ENCODE peak calls at places on chromosomes 16 and 17, in six cellular contexts. N is IMR-90, J is H9, C is H1, F is mesenchymal stem cell, W is trophoblast cell. A is an unnamed sample.

GRCh38 chr16:52251495-52251894 is 295.4 kb downstream of the TOX3 start:
- DNase-seq in N (no peak), W (no peak), J (no peak), F (no peak), C (no peak), A (no peak)

GRCh38 chr16:11190585-11191565 is 65.1 kb downstream of the SOCS1 start:
- DNase-seq in J (no peak), W (no peak), F (no peak), C (no peak), N (peak; percentile 62), A (no peak)

GRCh38 chr17:53316988-53317387 is 505.7 kb upstream of the KIF2B start:
- DNase-seq in W (no peak), N (no peak), F (no peak), C (no peak), J (no peak), A (no peak)

GRCh38 chr16:22684282-22685161 is 129.4 kb upstream of the HS3ST2 start:
- DNase-seq in J (no peak), C (no peak), F (no peak), W (no peak), N (peak; percentile 40), A (no peak)

GRCh38 chr16:11079657-11080187 is 135.4 kb downstream of the CLEC16A start:
- DNase-seq in W (peak; percentile 71), C (no peak), J (no peak), N (peak; percentile 98), F (peak; percentile 97), A (no peak)

GRCh38 chr16:85126731-85127662 is 14.7 kb upstream of the CIBAR2 start:
- DNase-seq in C (no peak), F (peak; percentile 89), N (peak; percentile 93), J (no peak), W (no peak), A (peak; percentile 48)

GRCh38 chr16:17166095-17166494 is 304.7 kb downstream of the XYLT1 start:
- DNase-seq in W (no peak), C (no peak), N (peak; percentile 14), J (no peak), F (no peak), A (no peak)

GRCh38 chr16:28310796-28311195 is 18.5 kb downstream of the SBK1 start:
- DNase-seq in F (no peak), W (no peak), N (no peak), J (no peak), C (no peak), A (no peak)

GRCh38 chr16:58114827-58115825 is 14.1 kb downstream of the CFAP20 start:
- DNase-seq in W (no peak), N (peak; percentile 89), C (no peak), F (peak; percentile 99), J (no peak), A (no peak)

GRCh38 chr16:23595246-23595950 is 718 bp downstream of the NDUFAB1 start:
- DNase-seq in J (no peak), N (no peak), W (no peak), C (no peak), F (peak; percentile 29), A (no peak)

GRCh38 chr17:48127371-48128051 is 19.9 kb downstream of the SNX11 start:
- DNase-seq in W (peak; percentile 15), C (no peak), N (no peak), F (peak; percentile 16), J (no peak), A (no peak)

GRCh38 chr17:82282239-82283207 is 9.0 kb upstream of the CSNK1D start:
- DNase-seq in F (no peak), J (no peak), C (no peak), N (no peak), W (no peak), A (no peak)

GRCh38 chr16:62034236-62035114 is 1.8 kb downstream of the CDH8 start:
- DNase-seq in C (no peak), N (no peak), J (peak; percentile 45), W (no peak), F (no peak), A (peak; percentile 49)

GRCh38 chr17:39668141-39668924 is at the start of gene PNMT:
- DNase-seq in W (peak; percentile 73), F (peak; percentile 62), C (no peak), N (peak; percentile 39), J (peak; percentile 81), A (no peak)

GRCh38 chr16:81625544-81626152 is 153.4 kb upstream of the PLCG2 start:
- DNase-seq in F (peak; percentile 68), N (peak; percentile 43), W (no peak), C (no peak), J (no peak), A (no peak)

GRCh38 chr17:77783991-77784820 is 174.3 kb upstream of the TNRC6C start:
- DNase-seq in J (no peak), F (no peak), C (no peak), W (no peak), N (no peak), A (no peak)

DNA sequence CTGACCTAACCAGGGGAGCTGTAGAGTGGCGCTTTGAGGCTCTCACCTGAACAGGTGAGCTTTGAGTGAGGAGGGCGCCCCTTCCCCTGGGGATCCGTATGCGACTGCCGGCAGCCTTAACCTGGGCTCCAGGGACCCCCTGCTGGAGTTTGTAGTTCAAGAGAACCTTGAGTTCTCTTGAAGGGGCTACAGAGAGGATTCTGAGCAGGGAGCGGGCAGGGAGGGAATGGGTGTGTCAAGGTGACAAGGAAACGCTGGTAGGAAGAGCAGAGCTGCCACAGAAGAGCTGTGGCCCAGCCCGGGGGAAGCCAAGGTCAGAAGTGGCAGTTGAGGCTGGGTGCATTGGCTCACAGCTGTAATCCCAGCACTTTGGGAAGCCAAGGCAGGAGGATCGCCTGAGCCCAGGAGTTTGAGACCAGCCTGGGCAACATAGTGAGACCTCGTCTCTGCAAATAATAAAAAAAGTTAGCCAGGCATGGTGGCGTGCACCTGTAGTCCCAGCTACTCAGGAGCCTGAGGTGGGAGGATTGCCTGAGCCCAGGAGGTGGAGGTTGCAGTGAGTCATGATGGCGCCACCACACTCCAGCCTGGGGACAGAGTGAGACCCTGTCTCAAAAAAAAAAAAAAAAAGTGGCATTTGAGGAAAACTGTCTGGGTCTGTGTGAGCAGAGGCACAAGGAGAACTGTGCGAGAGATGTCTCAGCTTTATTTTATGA is 1.2 kb downstream of the LLGL2 start:
- DNase-seq in W (no peak), C (no peak), F (no peak), N (no peak), J (peak; percentile 63), A (no peak)
- H3K23ac ChIP-seq in W (no peak overlapping the region), C (no peak overlapping the region), F (no peak overlapping the region), N (peak overlapping the region; percentile 73), J (no peak overlapping the region), A (no peak overlapping the region)

GRCh38 chr17:11274106-11274505 is 33.1 kb downstream of the SHISA6 start:
- DNase-seq in W (no peak), F (no peak), N (no peak), J (no peak), C (no peak), A (no peak)
- H4K91ac ChIP-seq in W (no peak overlapping the region), F (no peak overlapping the region), N (no peak overlapping the region), J (no peak overlapping the region), C (no peak overlapping the region), A (no peak overlapping the region)

GRCh38 chr17:42537156-42537805 is 1.2 kb downstream of the NAGLU start:
- DNase-seq in F (no peak), N (no peak), J (no peak), W (no peak), C (no peak), A (no peak)

GRCh38 chr17:42536048-42536371 is at the start of gene NAGLU:
- DNase-seq in N (peak; percentile 79), W (peak; percentile 90), F (peak; percentile 92), C (no peak), J (peak; percentile 95), A (no peak)

GRCh38 chr17:42536372-42537155 is 523 bp downstream of the NAGLU start:
- DNase-seq in J (peak; percentile 91), W (peak; percentile 71), N (peak; percentile 78), C (no peak), F (peak; percentile 75), A (no peak)

GRCh38 chr17:42537826-42538451 is 1.9 kb downstream of the NAGLU start:
- DNase-seq in J (no peak), W (no peak), C (no peak), N (no peak), F (no peak), A (no peak)

GRCh38 chr17:42535400-42536047 is 517 bp upstream of the NAGLU start:
- DNase-seq in J (no peak), C (no peak), W (no peak), F (no peak), N (no peak), A (no peak)
- H2BK5ac ChIP-seq in J (no peak overlapping the region), C (peak overlapping the region; percentile 93), W (no peak overlapping the region), F (no peak overlapping the region), N (peak overlapping the region; percentile 61), A (no peak overlapping the region)

GRCh38 chr16:83305092-83305491 is 502.7 kb upstream of the HSBP1 start:
- DNase-seq in W (no peak), C (no peak), F (peak; percentile 93), N (peak; percentile 86), J (no peak), A (no peak)
- H3K23ac ChIP-seq in W (no peak overlapping the region), C (no peak overlapping the region), F (no peak overlapping the region), N (no peak overlapping the region), J (no peak overlapping the region), A (no peak overlapping the region)

DNA sequence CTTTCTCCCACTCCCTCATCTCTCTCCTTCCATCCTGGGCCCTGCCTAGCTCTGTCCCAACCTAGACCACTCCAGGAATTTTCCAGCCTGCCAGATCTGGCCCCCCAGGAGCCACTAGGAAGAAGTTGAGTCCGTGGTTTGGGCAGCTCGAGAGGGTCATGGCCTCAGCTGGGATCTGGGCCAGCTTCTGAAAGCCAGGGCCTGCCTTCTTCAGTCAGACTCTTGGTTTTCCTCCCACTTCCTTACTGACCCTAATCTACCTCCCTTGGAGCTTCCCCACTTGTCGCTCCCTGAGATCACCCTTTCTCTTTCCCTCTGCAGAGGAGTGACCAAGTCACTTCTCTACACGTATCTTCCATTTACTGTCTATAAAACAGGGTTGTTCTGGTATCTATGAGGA is 6.4 kb upstream of the LLGL1 start:
- DNase-seq in F (peak; percentile 86), W (no peak), C (no peak), J (no peak), N (peak; percentile 63), A (no peak)
- H4K91ac ChIP-seq in F (no peak overlapping the region), W (no peak overlapping the region), C (no peak overlapping the region), J (no peak overlapping the region), N (no peak overlapping the region), A (no peak overlapping the region)

GRCh38 chr16:78916928-78917545 is 683.5 kb downstream of the MAF start:
- DNase-seq in N (no peak), W (no peak), F (no peak), J (no peak), C (no peak), A (no peak)

GRCh38 chr16:78915916-78916315 is 684.6 kb downstream of the MAF start:
- DNase-seq in J (no peak), N (no peak), W (no peak), F (no peak), C (no peak), A (no peak)

GRCh38 chr16:78919852-78920251 is 680.7 kb downstream of the MAF start:
- DNase-seq in N (no peak), F (no peak), W (no peak), C (no peak), J (no peak), A (no peak)

DNA sequence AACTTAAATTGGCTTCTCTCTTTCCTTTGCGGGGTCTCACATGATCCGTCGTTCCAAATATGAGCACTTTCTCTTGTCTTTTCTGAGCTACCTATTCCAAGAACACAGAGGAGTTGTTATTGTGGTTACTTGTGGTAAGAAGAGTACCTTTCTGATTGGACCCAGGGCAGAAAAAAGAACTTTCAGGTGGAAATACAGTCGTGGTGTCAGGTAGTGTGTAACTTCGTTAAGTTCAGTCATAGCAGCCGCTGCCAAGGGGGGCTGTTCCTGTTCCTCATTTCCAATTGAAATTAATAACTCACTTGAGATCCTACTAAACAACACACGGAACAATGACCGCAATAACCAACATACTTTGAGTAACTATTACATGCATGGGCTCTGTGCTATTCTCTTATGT is 681.7 kb downstream of the MAF start:
- DNase-seq in F (no peak), J (no peak), C (no peak), N (no peak), W (no peak), A (no peak)
- H2BK5ac ChIP-seq in F (no peak overlapping the region), J (no peak overlapping the region), C (no peak overlapping the region), N (no peak overlapping the region), W (no peak overlapping the region), A (no peak overlapping the region)

A was measured in neuronal stem cell.